ENCODE peak calls at places on chromosomes 7 and 10, in eight cellular contexts. V, S, D, A, C, T, B and H are unnamed samples.

GRCh38 chr10:75877877-75878276 is 446.5 kb downstream of the LRMDA start:
- DNase-seq in D (no peak), C (no peak), B (no peak), S (no peak), V (no peak), T (no peak), A (no peak), H (no peak)

GRCh38 chr7:157558061-157558460 is 221.3 kb downstream of the DNAJB6 start:
- DNase-seq in C (no peak), B (no peak), V (no peak), A (no peak), T (no peak), D (no peak), S (no peak), H (no peak)

GRCh38 chr10:37965006-37965405 is 11.4 kb downstream of the ZNF25 start:
- DNase-seq in V (no peak), S (no peak), T (no peak), A (no peak), D (no peak), C (no peak), B (no peak), H (no peak)

GRCh38 chr10:122841569-122841968 is 4.1 kb downstream of the CUZD1 start:
- DNase-seq in D (no peak), T (no peak), V (no peak), S (no peak), C (no peak), A (no peak), B (no peak), H (no peak)

GRCh38 chr10:75399461-75400162 is 2.0 kb downstream of the ZNF503 start:
- DNase-seq in V (peak; percentile 69), B (peak; percentile 88), C (peak; percentile 67), D (peak; percentile 89), S (peak; percentile 78), A (peak; percentile 87), T (peak; percentile 76), H (no peak)

GRCh38 chr10:72086466-72087391 is 1.6 kb downstream of the SPOCK2 start:
- DNase-seq in D (no peak), T (peak; percentile 81), C (no peak), A (peak; percentile 74), S (no peak), B (peak; percentile 73), V (peak; percentile 58), H (peak; percentile 45)

GRCh38 chr7:39054731-39055130 is 77.0 kb downstream of the POU6F2 start:
- DNase-seq in T (no peak), C (no peak), A (no peak), B (no peak), V (no peak), D (no peak), S (no peak), H (no peak)

GRCh38 chr10:95789928-95790327 is 34.0 kb downstream of the ENTPD1 start:
- DNase-seq in S (no peak), B (no peak), V (peak; percentile 27), D (no peak), A (no peak), C (no peak), T (no peak), H (no peak)

GRCh38 chr7:46360811-46361210 is 439.7 kb upstream of the IGFBP3 start:
- DNase-seq in A (no peak), T (no peak), S (no peak), B (no peak), C (no peak), D (no peak), V (no peak), H (no peak)

GRCh38 chr10:15168296-15168780 is at the start of gene NMT2:
- DNase-seq in B (no peak), A (no peak), C (peak; percentile 75), T (peak; percentile 89), S (no peak), D (no peak), V (peak; percentile 78), H (peak; percentile 78)

GRCh38 chr10:121771957-121772356 is 155.9 kb downstream of the ATE1 start:
- DNase-seq in V (peak; percentile 50), C (no peak), B (no peak), D (peak; percentile 12), A (no peak), S (no peak), T (no peak), H (no peak)

GRCh38 chr7:134009314-134010109 is 117.6 kb upstream of the LRGUK start:
- DNase-seq in V (no peak), S (no peak), B (no peak), T (no peak), D (no peak), A (no peak), C (no peak), H (no peak)

GRCh38 chr10:33333260-33334169 is 952 bp downstream of the NRP1 start:
- DNase-seq in D (no peak), T (no peak), C (no peak), B (peak; percentile 47), A (no peak), S (no peak), V (peak; percentile 34), H (no peak)

GRCh38 chr7:106779877-106780276 is 85.2 kb upstream of the PIK3CG start:
- DNase-seq in C (peak; percentile 11), S (no peak), T (peak; percentile 84), A (no peak), D (peak; percentile 69), V (no peak), B (no peak), H (no peak)

GRCh38 chr7:69982197-69982596 is 383.9 kb downstream of the AUTS2 start:
- DNase-seq in D (no peak), S (peak; percentile 40), A (no peak), T (no peak), V (peak; percentile 67), C (no peak), B (no peak), H (no peak)

GRCh38 chr7:111903797-111904196 is 302.4 kb downstream of the DOCK4 start:
- DNase-seq in C (no peak), T (no peak), D (peak; percentile 49), S (no peak), V (peak; percentile 6), A (no peak), B (no peak), H (no peak)

GRCh38 chr10:96236876-96237275 is 34.5 kb downstream of the BLNK start:
- DNase-seq in D (no peak), B (no peak), V (no peak), T (no peak), S (no peak), A (no peak), C (no peak), H (no peak)

GRCh38 chr7:126698446-126698845 is 554.3 kb downstream of the GRM8 start:
- DNase-seq in B (no peak), V (no peak), T (no peak), S (no peak), A (no peak), C (no peak), D (no peak), H (no peak)

GRCh38 chr10:45000764-45001381 is at the start of gene ZNF22:
- DNase-seq in D (peak; percentile 81), T (peak; percentile 69), C (peak; percentile 64), A (peak; percentile 83), B (peak; percentile 85), V (peak; percentile 71), S (peak; percentile 76), H (peak; percentile 65)

GRCh38 chr7:91866599-91867148 is 13.8 kb downstream of the MTERF1 start:
- DNase-seq in C (no peak), A (no peak), D (no peak), T (no peak), V (no peak), S (no peak), B (no peak), H (no peak)

GRCh38 chr7:79789584-79790345 is 336.3 kb upstream of the MAGI2 start:
- DNase-seq in B (no peak), T (no peak), D (no peak), V (peak; percentile 64), S (peak; percentile 52), C (no peak), A (no peak), H (no peak)

GRCh38 chr10:62907470-62908212 is 91.5 kb upstream of the EGR2 start:
- DNase-seq in T (no peak), C (no peak), A (no peak), B (peak; percentile 45), V (no peak), S (no peak), D (no peak), H (no peak)

GRCh38 chr7:52634996-52635395 is 400.4 kb upstream of the POM121L12 start:
- DNase-seq in V (peak; percentile 63), B (no peak), C (no peak), S (no peak), A (no peak), D (peak; percentile 65), T (no peak), H (no peak)

DNA sequence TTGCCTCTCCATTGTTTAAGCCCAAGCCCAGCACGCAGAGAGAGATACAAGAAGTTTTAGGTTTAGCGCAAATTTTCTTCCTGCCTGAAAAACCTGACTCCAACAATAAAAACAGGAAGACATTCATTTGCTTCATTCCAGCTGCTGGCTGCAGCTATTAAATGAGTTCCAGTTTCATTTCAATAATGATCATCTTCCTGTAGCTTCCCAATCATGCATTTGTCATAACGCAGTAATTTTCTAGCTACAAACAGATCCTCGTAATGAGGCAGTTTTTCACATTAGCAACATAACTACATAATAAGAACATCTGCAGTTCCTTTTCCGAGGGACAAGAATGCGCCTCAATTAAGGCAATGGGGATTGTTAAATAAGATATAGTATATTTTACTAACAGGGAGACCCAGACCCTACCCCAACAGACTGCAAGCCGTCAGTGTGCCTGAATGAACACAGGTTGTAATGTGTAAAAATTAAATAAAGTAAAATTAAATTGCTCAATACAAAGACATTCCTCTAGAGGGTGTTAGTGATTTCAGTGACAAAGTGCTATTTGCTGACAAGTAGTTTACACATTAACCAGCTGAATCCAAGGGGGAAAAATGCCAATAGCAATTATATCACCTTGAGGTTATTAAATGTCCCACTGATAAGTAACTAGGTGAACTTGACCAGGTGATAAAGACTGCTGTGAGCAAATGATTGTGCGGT is 110.7 kb downstream of the EBF3 start:
- DNase-seq in D (peak; percentile 64), B (no peak), V (no peak), S (no peak), C (no peak), T (no peak), A (no peak), H (no peak)
- TF ChIP-seq CTCF in D (peak; percentile 43), B (peak; percentile 5), V (peak; percentile 25), S (peak; percentile 6), C (peak; percentile 57), T (peak; percentile 50), A (peak; percentile 28), H (no peak)

GRCh38 chr10:98331888-98332287 is 63.9 kb upstream of the LOXL4 start:
- DNase-seq in V (no peak), T (peak; percentile 85), D (no peak), S (no peak), B (no peak), A (no peak), C (no peak), H (no peak)
- TF ChIP-seq CTCF in V (peak; percentile 34), T (peak; percentile 81), D (peak; percentile 2), S (peak; percentile 36), B (peak; percentile 36), A (no peak), C (peak; percentile 16), H (no peak)

GRCh38 chr10:11192304-11193018 is 174.8 kb downstream of the CELF2 start:
- DNase-seq in T (no peak), V (no peak), C (no peak), D (no peak), B (no peak), A (peak; percentile 55), S (no peak), H (no peak)
- TF ChIP-seq CTCF in T (no peak), V (no peak), C (no peak), D (no peak), B (no peak), A (no peak), S (no peak), H (no peak)

GRCh38 chr10:114087255-114087654 is 43.6 kb downstream of the ADRB1 start:
- DNase-seq in C (no peak), B (no peak), A (no peak), D (no peak), V (no peak), S (no peak), T (no peak), H (no peak)
- TF ChIP-seq CTCF in C (peak; percentile 16), B (no peak), A (no peak), D (no peak), V (no peak), S (no peak), T (peak; percentile 46), H (no peak)